ENCODE peak calls at places on chromosomes 1 and 21, in eight cellular contexts. J is body of pancreas; G is effector memory CD4-positive, alpha-beta T cell; N is A549; I is heart right ventricle; U is upper lobe of right lung; B is tibial artery; Q is right cardiac atrium. C is an unnamed sample.

GRCh38 chr1:233614173-233614742 is 352 bp downstream of the KCNK1 start:
- DNase-seq in J (peak), G (no peak), N (peak), I (no peak), U (peak), B (no peak), Q (peak), C (no peak)

GRCh38 chr1:212782422-212783154 is 9.0 kb downstream of the NSL1 start:
- DNase-seq in J (peak), G (no peak), N (peak), I (no peak), U (no peak), B (no peak), Q (no peak), C (peak)

GRCh38 chr1:118918940-118919259 is 69.2 kb downstream of the TBX15 start:
- DNase-seq in J (no peak), G (no peak), N (no peak), I (no peak), U (no peak), B (no peak), Q (no peak), C (no peak)

GRCh38 chr1:55626326-55626725 is 411.2 kb upstream of the USP24 start:
- DNase-seq in J (no peak), G (no peak), N (no peak), I (no peak), U (no peak), B (no peak), Q (no peak), C (no peak)

GRCh38 chr1:241637046-241637590 is 3.1 kb downstream of the CHML start:
- DNase-seq in J (no peak), G (no peak), N (no peak), I (no peak), U (no peak), B (no peak), Q (no peak), C (no peak)

GRCh38 chr1:181660621-181661020 is 177.3 kb downstream of the CACNA1E start:
- DNase-seq in J (no peak), G (no peak), N (no peak), I (no peak), U (no peak), B (no peak), Q (no peak), C (no peak)

GRCh38 chr1:212507361-212507760 is 74.6 kb downstream of the NENF start:
- DNase-seq in J (no peak), G (no peak), N (no peak), I (no peak), U (no peak), B (no peak), Q (no peak), C (no peak)

GRCh38 chr1:117339866-117340357 is 27.3 kb upstream of the MAN1A2 start:
- DNase-seq in J (peak), G (no peak), N (peak), I (no peak), U (no peak), B (no peak), Q (no peak), C (no peak)

GRCh38 chr1:83857108-83857507 is 141.8 kb downstream of the TTLL7 start:
- DNase-seq in J (no peak), G (no peak), N (peak), I (no peak), U (no peak), B (no peak), Q (no peak), C (no peak)

GRCh38 chr1:181190362-181191035 is 102.0 kb downstream of the IER5 start:
- DNase-seq in J (peak), G (no peak), N (peak), I (no peak), U (no peak), B (no peak), Q (no peak), C (no peak)

GRCh38 chr1:40770296-40771070 is 13.1 kb upstream of the KCNQ4 start:
- DNase-seq in J (no peak), G (no peak), N (no peak), I (no peak), U (no peak), B (no peak), Q (no peak), C (no peak)

GRCh38 chr21:27363719-27364479 is 397.0 kb upstream of the ADAMTS5 start:
- DNase-seq in J (no peak), G (no peak), N (no peak), I (no peak), U (no peak), B (no peak), Q (no peak), C (no peak)

GRCh38 chr1:107590895-107591622 is 373.9 kb downstream of the VAV3 start:
- DNase-seq in J (peak), G (no peak), N (no peak), I (no peak), U (no peak), B (no peak), Q (no peak), C (no peak)

GRCh38 chr21:35511298-35512162 is 462.4 kb upstream of the RUNX1 start:
- DNase-seq in J (no peak), G (no peak), N (no peak), I (no peak), U (no peak), B (no peak), Q (no peak), C (no peak)

GRCh38 chr1:109873278-109874175 is 37.1 kb upstream of the CSF1 start:
- DNase-seq in J (peak), G (no peak), N (peak), I (no peak), U (no peak), B (no peak), Q (no peak), C (peak)

GRCh38 chr1:62398377-62398776 is 38.5 kb upstream of the USP1 start:
- DNase-seq in J (no peak), G (no peak), N (no peak), I (no peak), U (no peak), B (no peak), Q (no peak), C (peak)

GRCh38 chr1:243364866-243365265 is 109.0 kb downstream of the SDCCAG8 start:
- DNase-seq in J (no peak), G (no peak), N (peak), I (no peak), U (no peak), B (no peak), Q (no peak), C (no peak)

GRCh38 chr1:33220701-33221384 is 35.4 kb upstream of the ZNF362 start:
- DNase-seq in J (no peak), G (no peak), N (no peak), I (no peak), U (peak), B (no peak), Q (peak), C (no peak)

GRCh38 chr21:36747114-36747814 is 48.3 kb downstream of the SIM2 start:
- DNase-seq in J (no peak), G (no peak), N (no peak), I (no peak), U (peak), B (no peak), Q (no peak), C (no peak)

GRCh38 chr1:16180291-16180824 is 24.5 kb upstream of the EPHA2 start:
- DNase-seq in J (no peak), G (no peak), N (peak), I (no peak), U (peak), B (no peak), Q (no peak), C (peak)

GRCh38 chr1:167683226-167683625 is 38.6 kb upstream of the MPZL1 start:
- DNase-seq in J (no peak), G (no peak), N (no peak), I (no peak), U (no peak), B (no peak), Q (no peak), C (no peak)

GRCh38 chr1:100461222-100461621 is 76.7 kb upstream of the GPR88 start:
- DNase-seq in J (peak), G (no peak), N (no peak), I (peak), U (no peak), B (no peak), Q (peak), C (no peak)

GRCh38 chr1:236354330-236355147 is 39.5 kb upstream of the EDARADD start:
- DNase-seq in J (no peak), G (no peak), N (no peak), I (no peak), U (no peak), B (no peak), Q (no peak), C (no peak)

GRCh38 chr1:24898152-24898908 is 31.7 kb downstream of the RUNX3 start:
- DNase-seq in J (peak), G (no peak), N (peak), I (peak), U (peak), B (peak), Q (peak), C (peak)

DNA sequence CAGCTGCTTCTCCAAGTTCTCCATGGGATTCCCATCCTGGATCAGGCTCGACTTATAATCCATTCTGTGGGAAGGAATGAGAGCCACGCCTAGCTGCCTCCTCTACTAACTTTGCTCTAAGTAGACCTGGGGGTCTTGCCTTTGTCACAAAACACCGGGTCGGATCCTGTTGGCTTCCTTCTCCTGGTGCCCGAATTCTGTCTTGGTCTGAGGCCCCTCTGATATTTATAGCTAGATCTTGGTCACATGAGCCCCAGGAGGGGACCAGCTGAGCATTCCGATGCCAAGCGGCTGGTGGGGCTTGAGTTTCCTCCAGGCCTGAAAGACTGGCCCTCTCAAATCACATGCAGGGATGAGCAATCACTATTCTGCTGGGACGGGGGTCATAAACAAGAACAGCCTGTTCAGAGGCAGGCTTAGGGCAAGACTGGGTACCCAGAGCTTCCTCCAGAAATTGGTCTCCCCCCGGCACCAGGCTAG is at the start of gene TRIM63:
- DNase-seq in J (no peak), G (no peak), N (no peak), I (peak), U (no peak), B (no peak), Q (peak), C (no peak)
- H3K4me3 ChIP-seq in J (no peak), G (no peak), N (no peak), I (peak), U (no peak), B (no peak), Q (peak), C (no peak)

GRCh38 chr21:46055863-46056281 is 42.0 kb upstream of the COL6A2 start:
- DNase-seq in J (no peak), G (no peak), N (no peak), I (no peak), U (peak), B (no peak), Q (peak), C (peak)
- H3K27ac ChIP-seq in J (peak), G (no peak), N (no peak), I (no peak), U (peak), B (peak), Q (peak), C (peak)

GRCh38 chr1:179807691-179808485 is 64.8 kb downstream of the FAM163A start:
- DNase-seq in J (no peak), G (no peak), N (no peak), I (no peak), U (no peak), B (no peak), Q (no peak), C (no peak)

GRCh38 chr1:179808503-179808902 is 65.4 kb downstream of the FAM163A start:
- DNase-seq in J (no peak), G (no peak), N (no peak), I (no peak), U (no peak), B (no peak), Q (no peak), C (no peak)

GRCh38 chr1:179807291-179807690 is 64.2 kb downstream of the FAM163A start:
- DNase-seq in J (no peak), G (no peak), N (no peak), I (no peak), U (no peak), B (no peak), Q (no peak), C (no peak)

GRCh38 chr1:179805291-179806195 is 62.5 kb downstream of the FAM163A start:
- DNase-seq in J (no peak), G (no peak), N (no peak), I (no peak), U (no peak), B (no peak), Q (no peak), C (no peak)

DNA sequence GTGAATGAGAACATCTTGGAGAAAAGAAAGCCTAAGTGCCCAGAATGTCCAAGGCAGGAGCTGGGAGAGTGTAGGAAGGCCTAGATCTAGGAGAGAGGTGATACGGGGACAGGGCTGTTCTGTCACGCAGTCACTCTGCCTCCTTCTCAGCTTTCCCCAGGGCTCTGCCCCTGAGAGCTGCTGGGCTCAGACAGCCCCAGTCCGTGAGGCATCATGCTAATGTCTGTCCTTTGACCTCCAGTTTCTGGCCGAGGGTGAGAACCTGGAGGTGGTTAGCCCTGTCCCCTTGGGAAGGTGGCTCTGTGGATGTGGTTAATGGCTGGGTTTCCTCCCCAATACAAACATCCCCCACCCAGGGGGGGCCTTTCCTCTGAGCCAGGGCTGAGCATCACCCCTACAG is 63.2 kb downstream of the FAM163A start:
- DNase-seq in J (no peak), G (no peak), N (no peak), I (no peak), U (no peak), B (no peak), Q (no peak), C (no peak)
- H3K4me3 ChIP-seq in J (no peak), G (no peak), N (no peak), I (no peak), U (no peak), B (no peak), Q (no peak), C (no peak)

GRCh38 chr1:225766967-225767413 is 10.6 kb upstream of the SRP9 start:
- DNase-seq in J (peak), G (no peak), N (no peak), I (peak), U (no peak), B (peak), Q (peak), C (peak)
- H3K27ac ChIP-seq in J (peak), G (no peak), N (peak), I (peak), U (peak), B (peak), Q (peak), C (peak)

C was measured in SJSA1.